ENCODE peak calls at places on chromosomes 1 and 21, in four cellular contexts. H, X, Q and N are unnamed samples.

GRCh38 chr1:53878492-53879105 is 11.0 kb downstream of the YIPF1 start:
- DNase-seq in H (no peak), X (no peak), Q (peak), N (no peak)

GRCh38 chr1:198848206-198848605 is 209.4 kb downstream of the PTPRC start:
- DNase-seq in H (no peak), X (no peak), Q (no peak), N (no peak)

GRCh38 chr1:2240251-2241156 is 12.4 kb downstream of the SKI start:
- DNase-seq in H (no peak), X (no peak), Q (peak), N (no peak)

GRCh38 chr1:213977486-213977842 is 10.3 kb upstream of the PROX1 start:
- DNase-seq in H (no peak), X (no peak), Q (no peak), N (no peak)

GRCh38 chr21:39676054-39676771 is 63.5 kb downstream of the B3GALT5 start:
- DNase-seq in H (no peak), X (no peak), Q (peak), N (no peak)

GRCh38 chr1:230744382-230744781 is 2.8 kb upstream of the CAPN9 start:
- DNase-seq in H (no peak), X (no peak), Q (no peak), N (no peak)

GRCh38 chr1:30117685-30118084 is 605.7 kb downstream of the MATN1 start:
- DNase-seq in H (no peak), X (no peak), Q (no peak), N (no peak)

GRCh38 chr1:98797506-98797905 is 136.0 kb downstream of the SNX7 start:
- DNase-seq in H (no peak), X (no peak), Q (no peak), N (no peak)

GRCh38 chr21:36917487-36918158 is 48.8 kb downstream of the HLCS start:
- DNase-seq in H (no peak), X (no peak), Q (no peak), N (peak)

GRCh38 chr1:22557341-22557950 is 5.8 kb upstream of the EPHA8 start:
- DNase-seq in H (no peak), X (no peak), Q (peak), N (no peak)

GRCh38 chr1:113929750-113930498 is 800 bp downstream of the HIPK1 start:
- DNase-seq in H (peak), X (no peak), Q (peak), N (peak)

GRCh38 chr1:221829327-221830011 is 87.6 kb upstream of the DUSP10 start:
- DNase-seq in H (peak), X (no peak), Q (peak), N (peak)

GRCh38 chr1:171984262-171984661 is 143.0 kb downstream of the DNM3 start:
- DNase-seq in H (no peak), X (peak), Q (no peak), N (no peak)

GRCh38 chr1:204089044-204089751 is 16.3 kb downstream of the SOX13 start:
- DNase-seq in H (no peak), X (no peak), Q (peak), N (no peak)

GRCh38 chr1:22077728-22078127 is 25.2 kb downstream of the CDC42 start:
- DNase-seq in H (no peak), X (no peak), Q (peak), N (no peak)

GRCh38 chr1:195376190-195376589 is 1232.0 kb downstream of the KCNT2 start:
- DNase-seq in H (no peak), X (no peak), Q (peak), N (no peak)